ENCODE peak calls at places on chromosomes 3 and 15, in five cellular contexts. W is psoas muscle, T is coronary artery, J is endothelial cell, Z is MM.1S. U is an unnamed sample.

GRCh38 chr15:40238481-40238926 is 359 bp upstream of the PAK6 start:
- DNase-seq in W (no peak), T (no peak), J (no peak), Z (no peak), U (no peak)

GRCh38 chr3:47799733-47800132 is 3.2 kb upstream of the DHX30 start:
- DNase-seq in W (no peak), T (no peak), J (peak), Z (peak), U (no peak)

GRCh38 chr3:150248116-150248864 is 159.8 kb upstream of the TSC22D2 start:
- DNase-seq in W (no peak), T (no peak), J (no peak), Z (peak), U (no peak)

GRCh38 chr15:65916664-65917406 is 47.5 kb downstream of the RAB11A start:
- DNase-seq in W (peak), T (no peak), J (peak), Z (no peak), U (no peak)

GRCh38 chr3:42314411-42314810 is 48.4 kb upstream of the CCK start:
- DNase-seq in W (no peak), T (no peak), J (no peak), Z (no peak), U (no peak)

GRCh38 chr3:102827386-102827785 is 392.6 kb downstream of the ZPLD1 start:
- DNase-seq in W (no peak), T (no peak), J (no peak), Z (no peak), U (no peak)

GRCh38 chr3:58158427-58159153 is 52.2 kb downstream of the DNASE1L3 start:
- DNase-seq in W (no peak), T (no peak), J (no peak), Z (no peak), U (no peak)

GRCh38 chr15:27855137-27855536 is 244.0 kb downstream of the OCA2 start:
- DNase-seq in W (peak), T (no peak), J (no peak), Z (no peak), U (no peak)

GRCh38 chr15:33547876-33548275 is 237.1 kb downstream of the RYR3 start:
- DNase-seq in W (peak), T (no peak), J (peak), Z (peak), U (no peak)

GRCh38 chr15:92882697-92883642 is 17.2 kb upstream of the CHD2 start:
- DNase-seq in W (peak), T (no peak), J (peak), Z (peak), U (no peak)

GRCh38 chr3:113136071-113136470 is 75.3 kb upstream of the BOC start:
- DNase-seq in W (no peak), T (no peak), J (no peak), Z (peak), U (no peak)

GRCh38 chr3:161559177-161559998 is 62.8 kb downstream of the OTOL1 start:
- DNase-seq in W (no peak), T (no peak), J (peak), Z (peak), U (no peak)

GRCh38 chr3:87247086-87247781 is 20.1 kb downstream of the CHMP2B start:
- DNase-seq in W (no peak), T (no peak), J (no peak), Z (no peak), U (no peak)

GRCh38 chr15:57118013-57118799 is 199.8 kb downstream of the TCF12 start:
- DNase-seq in W (no peak), T (no peak), J (no peak), Z (peak), U (no peak)

GRCh38 chr3:68402519-68402918 is 529.8 kb downstream of the TAFA4 start:
- DNase-seq in W (no peak), T (no peak), J (no peak), Z (no peak), U (no peak)

GRCh38 chr15:79129235-79129634 is 38.7 kb upstream of the RASGRF1 start:
- DNase-seq in W (no peak), T (no peak), J (no peak), Z (no peak), U (no peak)

GRCh38 chr3:125179528-125180240 is 32.9 kb downstream of the SLC12A8 start:
- DNase-seq in W (no peak), T (no peak), J (no peak), Z (no peak), U (no peak)

GRCh38 chr3:177832862-177833261 is 635.6 kb upstream of the TBL1XR1 start:
- DNase-seq in W (no peak), T (no peak), J (no peak), Z (no peak), U (no peak)

GRCh38 chr15:100111103-100112060 is 230.4 kb downstream of the ADAMTS17 start:
- DNase-seq in W (peak), T (peak), J (no peak), Z (no peak), U (no peak)

GRCh38 chr3:82208002-82208710 is 446.7 kb upstream of the GBE1 start:
- DNase-seq in W (no peak), T (no peak), J (no peak), Z (no peak), U (no peak)

GRCh38 chr15:57782731-57783130 is 76.2 kb downstream of the POLR2M start:
- DNase-seq in W (no peak), T (no peak), J (no peak), Z (no peak), U (no peak)

GRCh38 chr3:105970283-105970682 is 101.5 kb upstream of the CBLB start:
- DNase-seq in W (no peak), T (no peak), J (no peak), Z (no peak), U (no peak)

GRCh38 chr3:21779909-21780308 is 28.9 kb upstream of the ZNF385D start:
- DNase-seq in W (no peak), T (no peak), J (no peak), Z (no peak), U (no peak)

GRCh38 chr15:94607176-94607654 is 375.9 kb downstream of the MCTP2 start:
- DNase-seq in W (no peak), T (no peak), J (peak), Z (no peak), U (no peak)

GRCh38 chr3:169764164-169764452 is 752 bp downstream of the TERC start:
- DNase-seq in W (no peak), T (no peak), J (no peak), Z (no peak), U (no peak)

GRCh38 chr3:48695113-48695753 is 9.5 kb upstream of the NCKIPSD start:
- DNase-seq in W (peak), T (peak), J (no peak), Z (no peak), U (no peak)

GRCh38 chr3:150826466-150827282 is 63.7 kb upstream of the SIAH2 start:
- DNase-seq in W (no peak), T (no peak), J (no peak), Z (no peak), U (no peak)

GRCh38 chr15:63379492-63380150 is 2.0 kb downstream of the CA12 start:
- DNase-seq in W (no peak), T (no peak), J (no peak), Z (no peak), U (no peak)

GRCh38 chr3:9976736-9977709 is 9.6 kb downstream of the EMC3 start:
- DNase-seq in W (peak), T (peak), J (no peak), Z (no peak), U (no peak)

GRCh38 chr3:23129817-23130216 is 73.3 kb upstream of the UBE2E2 start:
- DNase-seq in W (no peak), T (no peak), J (no peak), Z (peak), U (no peak)

GRCh38 chr3:27560484-27561056 is 76.4 kb upstream of the SLC4A7 start:
- DNase-seq in W (no peak), T (no peak), J (no peak), Z (no peak), U (no peak)

GRCh38 chr3:168991813-168992212 is 671.7 kb downstream of the MECOM start:
- DNase-seq in W (no peak), T (no peak), J (no peak), Z (no peak), U (no peak)

GRCh38 chr3:197798863-197799262 is 7.8 kb downstream of the LRCH3 start:
- DNase-seq in W (no peak), T (no peak), J (no peak), Z (no peak), U (no peak)

GRCh38 chr3:197796087-197796486 is 5.0 kb downstream of the LRCH3 start:
- DNase-seq in W (no peak), T (no peak), J (no peak), Z (no peak), U (no peak)

GRCh38 chr3:197800379-197800778 is 9.3 kb downstream of the LRCH3 start:
- DNase-seq in W (no peak), T (no peak), J (no peak), Z (no peak), U (no peak)

GRCh38 chr3:197802505-197803459 is 11.7 kb downstream of the LRCH3 start:
- DNase-seq in W (no peak), T (no peak), J (no peak), Z (peak), U (no peak)

DNA sequence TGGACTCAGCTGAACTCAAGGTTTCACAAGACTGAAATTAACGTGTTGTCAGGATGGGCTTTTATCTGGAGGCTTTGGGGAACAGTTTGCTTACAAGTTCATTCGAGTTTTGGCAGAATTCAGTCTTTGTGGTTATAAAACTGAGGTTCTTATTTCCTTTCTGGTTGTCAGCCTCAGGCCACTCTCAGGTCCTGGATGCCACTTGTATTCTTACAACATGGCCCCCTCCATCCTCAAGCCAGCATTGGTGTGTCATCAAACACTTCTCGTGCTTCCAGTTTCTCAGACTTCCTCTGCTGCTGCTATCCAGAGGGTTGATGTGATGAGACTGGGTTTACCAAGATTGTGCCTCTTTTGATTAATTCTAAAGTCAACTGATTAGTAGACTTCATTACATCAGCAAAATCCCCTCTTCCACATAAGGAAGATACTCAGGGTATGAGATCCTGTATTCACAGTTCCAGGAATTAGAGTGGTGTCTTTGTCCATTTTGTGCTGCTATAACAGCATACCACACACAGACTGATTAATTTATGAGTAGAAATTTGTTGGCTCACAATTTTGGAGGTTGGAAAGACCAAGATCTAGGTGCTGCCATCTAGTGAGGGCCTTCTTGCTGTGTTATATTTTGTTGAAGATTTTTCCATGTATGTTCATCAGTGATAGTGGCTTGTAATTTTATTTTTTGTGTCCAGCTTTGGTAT is 10.9 kb downstream of the LRCH3 start:
- DNase-seq in W (no peak), T (no peak), J (no peak), Z (peak), U (no peak)
- TF ChIP-seq CTCF in W (peak), T (no peak), J (peak), Z (peak), U (no peak)

DNA sequence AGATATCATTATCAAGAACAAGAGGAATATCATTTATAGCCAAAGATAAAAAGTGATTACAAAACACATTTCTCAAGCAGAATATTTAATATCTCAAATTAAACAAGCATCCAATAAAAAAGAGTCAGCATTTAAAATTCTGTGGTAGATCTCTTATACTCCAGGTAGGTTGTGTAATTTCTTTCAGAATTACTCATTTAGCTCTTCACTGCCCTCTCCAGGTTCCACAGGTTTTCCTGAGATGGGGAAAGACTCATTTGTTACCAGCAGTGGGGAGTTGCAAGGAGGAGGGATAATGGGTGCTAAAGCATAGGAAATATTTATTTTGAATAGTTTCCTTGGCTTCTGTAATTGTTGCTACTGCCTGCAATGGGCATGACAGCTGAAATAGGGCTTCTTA is 83.1 kb upstream of the RASGRP1 start:
- DNase-seq in W (no peak), T (no peak), J (no peak), Z (no peak), U (no peak)
- TF ChIP-seq CTCF in W (no peak), T (no peak), J (no peak), Z (peak), U (no peak)

GRCh38 chr3:11272913-11273574 is 847 bp downstream of the ATG7 start:
- DNase-seq in W (no peak), T (no peak), J (no peak), Z (no peak), U (no peak)

GRCh38 chr3:11269007-11269406 is 3.2 kb upstream of the ATG7 start:
- DNase-seq in W (no peak), T (no peak), J (no peak), Z (no peak), U (no peak)

GRCh38 chr3:11274743-11275142 is 2.5 kb downstream of the ATG7 start:
- DNase-seq in W (no peak), T (no peak), J (no peak), Z (no peak), U (no peak)

GRCh38 chr3:11273945-11274344 is 1.7 kb downstream of the ATG7 start:
- DNase-seq in W (no peak), T (no peak), J (no peak), Z (no peak), U (no peak)

DNA sequence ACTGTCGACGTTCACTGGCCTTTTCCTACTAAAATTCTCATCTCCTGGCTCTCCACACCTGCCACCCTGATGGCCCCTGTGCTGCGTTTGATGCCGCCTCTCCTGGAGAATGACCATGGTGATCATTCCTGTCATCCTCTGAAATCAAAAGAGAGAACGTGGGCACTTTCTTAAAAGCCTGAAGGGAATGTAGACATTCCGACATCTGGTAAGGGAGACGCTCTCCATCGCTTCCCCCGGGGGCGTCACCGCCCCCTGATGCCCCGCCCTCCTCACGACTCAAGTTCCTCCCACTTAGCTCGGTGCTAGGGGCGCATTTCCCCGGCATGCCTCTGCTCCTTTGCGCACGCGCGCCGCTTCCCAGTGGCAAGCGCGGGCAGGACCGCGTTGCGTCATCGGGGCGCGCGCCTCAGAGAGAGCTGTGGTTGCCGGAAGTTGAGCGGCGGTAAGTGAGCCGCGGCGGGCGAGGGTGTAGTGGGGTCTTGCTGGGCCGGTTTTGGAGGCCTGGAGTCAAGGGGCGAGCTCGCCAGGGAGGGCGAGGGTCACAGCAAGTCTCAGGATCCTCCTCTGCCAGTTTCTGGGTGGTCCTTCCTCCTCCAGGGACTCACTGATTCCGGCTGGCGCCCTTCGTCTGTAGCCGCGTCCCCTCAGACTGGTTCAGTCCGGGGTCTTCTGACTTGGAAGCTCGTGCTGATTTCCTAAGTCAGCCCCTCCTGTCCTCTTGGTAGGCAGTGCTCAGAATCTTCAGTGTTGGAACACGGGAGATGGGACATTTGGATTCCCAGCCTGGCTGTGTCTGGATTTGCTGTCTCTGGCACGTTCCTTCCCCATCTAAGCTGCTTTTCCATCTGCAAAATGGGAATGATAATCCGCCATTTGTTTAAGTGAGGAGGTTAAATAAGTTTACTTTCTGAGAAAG is at the start of gene ATG7:
- DNase-seq in W (peak), T (peak), J (peak), Z (peak), U (peak)
- TF ChIP-seq CTCF in W (no peak), T (no peak), J (no peak), Z (no peak), U (no peak)

GRCh38 chr3:133964547-133964946 is 65.2 kb downstream of the SLCO2A1 start:
- DNase-seq in W (no peak), T (no peak), J (no peak), Z (no peak), U (no peak)
- TF ChIP-seq CTCF in W (no peak), T (no peak), J (no peak), Z (no peak), U (no peak)

U was measured in omental fat pad.